ENCODE peak calls at places on chromosomes 3 and 15, in eight cellular contexts. F is neuronal stem cell, D is HCT116, O is breast epithelium, Q is astrocyte, J is spleen, A is cardiac muscle cell, Z is mammary epithelial cell. B is an unnamed sample. For H3K27me3 and H3K4me1, the result is how much of the 10 kb centered on the place peaks cover.

GRCh38 chr3:187274977-187275338 is 16.6 kb downstream of the MASP1 start:
- DNase-seq in F (peak), D (no peak), O (no peak), Q (no peak), J (no peak), A (no peak), Z (peak), B (peak)

GRCh38 chr3:16236856-16237393 is 27.8 kb downstream of the DPH3 start:
- DNase-seq in F (no peak), D (no peak), O (no peak), Q (peak), J (no peak), A (peak), Z (no peak), B (no peak)

GRCh38 chr15:68278345-68279217 is 1.0 kb downstream of the FEM1B start:
- DNase-seq in F (no peak), D (no peak), O (peak), Q (peak), J (peak), A (peak), Z (peak), B (peak)

GRCh38 chr3:13569201-13569600 is 20.3 kb downstream of the FBLN2 start:
- DNase-seq in F (no peak), D (no peak), O (no peak), Q (no peak), J (peak), A (no peak), Z (no peak), B (no peak)

GRCh38 chr3:140342668-140343067 is 335.2 kb upstream of the TRIM42 start:
- DNase-seq in F (no peak), D (no peak), O (no peak), Q (no peak), J (no peak), A (no peak), Z (peak), B (no peak)

GRCh38 chr3:131163-131889 is 65.2 kb upstream of the CHL1 start:
- DNase-seq in F (no peak), D (no peak), O (no peak), Q (no peak), J (no peak), A (no peak), Z (no peak), B (no peak)

GRCh38 chr15:93730724-93731123 is 500.6 kb upstream of the MCTP2 start:
- DNase-seq in F (no peak), D (no peak), O (no peak), Q (no peak), J (no peak), A (no peak), Z (no peak), B (no peak)

GRCh38 chr3:108099679-108100428 is 9.0 kb upstream of the CD47 start:
- DNase-seq in F (no peak), D (no peak), O (no peak), Q (no peak), J (peak), A (no peak), Z (no peak), B (peak)

DNA sequence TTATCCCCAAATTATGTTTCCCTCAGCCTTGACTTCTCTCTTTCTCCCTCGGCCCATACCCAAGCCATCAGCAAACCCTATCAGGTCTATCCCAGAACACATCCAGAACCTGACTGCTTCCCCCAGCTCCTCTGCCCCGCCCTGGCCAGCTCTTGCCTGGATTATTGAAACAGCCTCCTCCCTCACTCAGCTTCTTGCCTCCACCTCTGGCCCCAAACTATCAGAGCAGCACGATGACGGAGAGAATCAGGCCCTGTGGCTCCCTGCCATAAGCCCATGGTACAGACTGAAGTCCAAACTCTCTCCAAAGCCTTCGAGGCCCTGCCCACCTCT is 105.3 kb upstream of the LINGO1 start:
- DNase-seq in F (no peak), D (no peak), O (no peak), Q (no peak), J (no peak), A (no peak), Z (no peak), B (no peak)
- H3K27me3 ChIP-seq in F (under half), D (under half), O (under half), Q (under half), J (under half), A (under half), Z (under half), B (under half)

GRCh38 chr15:60583946-60584345 is 105.0 kb upstream of the ICE2 start:
- DNase-seq in F (no peak), D (no peak), O (no peak), Q (no peak), J (no peak), A (no peak), Z (peak), B (no peak)
- H3K4me1 ChIP-seq in F (under half), D (under half), O (under half), Q (under half), J (under half), A (under half), Z (under half), B (half or more)

DNA sequence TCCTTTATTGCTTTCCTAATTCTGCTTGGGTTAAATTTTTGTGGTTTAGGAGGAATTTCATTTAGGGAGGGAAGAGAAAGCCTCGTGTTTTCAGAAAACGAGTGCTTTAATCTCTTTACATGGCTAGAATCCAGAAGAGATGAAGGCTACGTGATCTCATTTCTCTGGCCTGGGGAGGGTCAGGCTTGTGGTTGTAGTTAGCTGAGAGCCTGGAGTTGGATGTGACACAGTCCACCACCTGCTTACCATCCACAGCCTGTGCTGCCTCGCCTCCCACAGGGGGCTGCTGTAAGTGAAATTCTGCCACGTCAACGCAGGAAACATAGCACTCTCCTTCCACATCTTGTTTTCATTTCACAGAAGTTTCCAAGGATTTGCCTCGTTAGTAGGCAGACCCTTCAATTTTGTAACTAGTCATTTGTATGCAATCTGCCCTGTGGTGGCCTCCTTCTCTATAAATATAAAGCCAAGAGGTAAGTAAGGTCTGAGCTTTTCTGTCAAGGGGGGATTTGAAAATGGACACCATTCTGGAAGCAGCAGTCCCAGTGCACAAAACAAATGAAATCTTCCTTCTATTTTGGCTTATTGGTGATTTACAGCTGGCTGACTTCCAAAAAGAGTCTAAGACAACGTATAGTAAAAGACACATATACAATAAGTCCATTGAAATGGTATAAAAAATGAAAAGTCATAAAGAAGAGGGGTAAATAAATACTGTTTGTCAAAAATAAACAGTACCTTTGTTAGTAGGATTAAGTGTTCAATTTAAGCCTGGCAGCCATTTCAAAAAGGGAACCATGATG is 3.4 kb downstream of the GXYLT2 start:
- DNase-seq in F (no peak), D (no peak), O (no peak), Q (peak), J (no peak), A (peak), Z (peak), B (peak)
- H3K27me3 ChIP-seq in F (under half), D (under half), O (under half), Q (under half), J (half or more), A (under half), Z (under half), B (under half)

GRCh38 chr15:90181781-90182180 is 19.3 kb upstream of the SEMA4B start:
- DNase-seq in F (no peak), D (no peak), O (no peak), Q (no peak), J (peak), A (no peak), Z (no peak), B (no peak)

GRCh38 chr15:90174140-90174891 is 26.8 kb upstream of the SEMA4B start:
- DNase-seq in F (no peak), D (no peak), O (peak), Q (no peak), J (no peak), A (peak), Z (peak), B (no peak)

GRCh38 chr15:90178468-90179435 is 22.4 kb upstream of the SEMA4B start:
- DNase-seq in F (no peak), D (no peak), O (no peak), Q (no peak), J (peak), A (no peak), Z (no peak), B (no peak)

GRCh38 chr15:90173372-90173771 is 27.8 kb upstream of the SEMA4B start:
- DNase-seq in F (no peak), D (no peak), O (no peak), Q (no peak), J (no peak), A (no peak), Z (no peak), B (no peak)

DNA sequence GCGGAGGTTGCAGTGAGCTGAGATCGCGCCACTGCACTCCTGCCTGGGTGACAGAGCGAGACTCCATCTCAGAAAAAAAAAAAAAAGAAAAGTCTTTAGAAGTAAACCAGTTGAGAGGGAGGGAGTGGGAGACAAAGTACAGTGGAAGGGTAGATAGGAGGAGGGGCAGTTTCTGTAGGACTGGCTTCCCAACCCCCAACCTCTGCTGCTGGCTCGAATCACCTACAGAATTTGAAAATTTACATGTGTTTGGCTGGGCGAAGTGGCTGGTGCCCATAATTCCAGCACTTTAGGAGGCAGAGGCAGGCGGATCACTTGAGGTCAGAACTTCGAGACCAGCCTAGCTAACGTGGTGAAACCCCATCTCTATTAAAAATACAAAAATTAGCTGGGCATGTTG is 24.1 kb upstream of the SEMA4B start:
- DNase-seq in F (no peak), D (no peak), O (no peak), Q (no peak), J (no peak), A (no peak), Z (no peak), B (no peak)
- H3K4me1 ChIP-seq in F (under half), D (under half), O (under half), Q (under half), J (under half), A (under half), Z (under half), B (under half)

B was measured in HAP-1.